ENCODE peak calls at places on chromosomes 2 and 18, in seven cellular contexts. G, S, K, Q, P, Y and J are unnamed samples.

GRCh38 chr2:172299741-172300140 is 127.6 kb upstream of the ITGA6 start:
- DNase-seq in G (no peak), Y (no peak), Q (no peak), S (peak; percentile 89), P (no peak), K (no peak), J (no peak)

GRCh38 chr2:67879586-67880290 is 183.1 kb downstream of the C1D start:
- DNase-seq in P (no peak), S (peak; percentile 80), Y (no peak), K (no peak), Q (no peak), G (peak; percentile 67), J (no peak)

GRCh38 chr2:97068074-97068473 is 26.6 kb downstream of the FAHD2B start:
- DNase-seq in S (no peak), Q (no peak), P (no peak), K (no peak), Y (no peak), G (no peak), J (no peak)

GRCh38 chr2:8531481-8531880 is 150.4 kb upstream of the ID2 start:
- DNase-seq in S (no peak), Y (no peak), G (no peak), K (no peak), P (no peak), Q (no peak), J (no peak)

GRCh38 chr18:13276530-13277520 is 58.3 kb downstream of the LDLRAD4 start:
- DNase-seq in Y (no peak), K (no peak), G (no peak), P (no peak), S (no peak), Q (no peak), J (no peak)

GRCh38 chr2:226515344-226516055 is 284.1 kb downstream of the IRS1 start:
- DNase-seq in P (no peak), K (no peak), Y (no peak), S (peak; percentile 85), Q (no peak), G (peak; percentile 55), J (no peak)

GRCh38 chr18:13562494-13563029 is 163.8 kb downstream of the FAM210A start:
- DNase-seq in G (no peak), Y (no peak), P (no peak), Q (no peak), K (no peak), S (no peak), J (no peak)

GRCh38 chr18:47832348-47832747 is 98.1 kb downstream of the SMAD2 start:
- DNase-seq in Y (no peak), G (no peak), P (no peak), S (no peak), Q (no peak), K (no peak), J (no peak)

GRCh38 chr18:47863041-47863440 is 67.4 kb downstream of the SMAD2 start:
- DNase-seq in G (no peak), P (no peak), Y (no peak), K (no peak), S (no peak), Q (peak; percentile 66), J (no peak)

GRCh38 chr2:144374163-144374661 is 145.7 kb downstream of the ZEB2 start:
- DNase-seq in P (no peak), Q (no peak), G (no peak), Y (no peak), K (no peak), S (peak; percentile 53), J (no peak)

GRCh38 chr2:39156107-39156506 is 35.3 kb upstream of the SOS1 start:
- DNase-seq in G (no peak), Y (no peak), P (no peak), K (no peak), Q (no peak), S (peak; percentile 68), J (no peak)

GRCh38 chr2:223846524-223846923 is 9.1 kb upstream of the AP1S3 start:
- DNase-seq in K (no peak), S (peak; percentile 64), G (peak; percentile 82), P (peak; percentile 33), Y (no peak), Q (no peak), J (no peak)

GRCh38 chr2:109448946-109449788 is 164.6 kb downstream of the SEPTIN10 start:
- DNase-seq in G (no peak), Y (no peak), S (peak; percentile 6), K (peak; percentile 46), P (peak; percentile 30), Q (peak; percentile 71), J (no peak)

GRCh38 chr18:2948038-2948437 is 64.9 kb downstream of the LPIN2 start:
- DNase-seq in G (peak; percentile 24), P (no peak), Y (no peak), Q (no peak), K (no peak), S (peak; percentile 65), J (no peak)

GRCh38 chr18:10660485-10660884 is 134.7 kb downstream of the NAPG start:
- DNase-seq in P (no peak), Q (peak; percentile 67), S (peak; percentile 83), G (peak; percentile 25), Y (no peak), K (no peak), J (no peak)

GRCh38 chr2:127058656-127059252 is 48.2 kb downstream of the BIN1 start:
- DNase-seq in S (no peak), G (no peak), Y (no peak), K (no peak), Q (no peak), P (no peak), J (no peak)

GRCh38 chr18:77123313-77124231 is 9.0 kb downstream of the MBP start:
- DNase-seq in G (no peak), P (no peak), K (peak; percentile 19), S (no peak), Q (no peak), Y (no peak), J (no peak)

GRCh38 chr2:178865537-178865936 is 58.3 kb upstream of the TTN start:
- DNase-seq in G (no peak), K (no peak), Y (no peak), S (peak; percentile 37), P (no peak), Q (no peak), J (no peak)

GRCh38 chr2:168294409-168294808 is 47.0 kb upstream of the STK39 start:
- DNase-seq in P (no peak), S (no peak), Q (no peak), G (no peak), K (no peak), Y (no peak), J (no peak)

GRCh38 chr2:128477891-128478290 is 159.2 kb upstream of the HS6ST1 start:
- DNase-seq in P (no peak), S (no peak), G (no peak), Y (no peak), Q (peak; percentile 33), K (no peak), J (no peak)

GRCh38 chr2:57050007-57050406 is 866.2 kb downstream of the CCDC85A start:
- DNase-seq in G (no peak), P (no peak), Q (no peak), Y (no peak), K (no peak), S (no peak), J (no peak)

GRCh38 chr2:3459185-3460015 is 59.9 kb downstream of the ADI1 start:
- DNase-seq in Y (no peak), Q (peak; percentile 51), S (no peak), G (no peak), K (no peak), P (no peak), J (no peak)

GRCh38 chr18:48877941-48878340 is 72.8 kb downstream of the SMAD7 start:
- DNase-seq in S (no peak), P (no peak), Y (no peak), K (peak; percentile 13), Q (no peak), G (no peak), J (no peak)

GRCh38 chr2:190470256-190470826 is 62.2 kb downstream of the MFSD6 start:
- DNase-seq in K (no peak), G (no peak), Q (no peak), Y (no peak), P (no peak), S (no peak), J (no peak)

GRCh38 chr18:25168011-25168410 is 184.0 kb downstream of the ZNF521 start:
- DNase-seq in P (no peak), Q (no peak), K (no peak), G (no peak), S (no peak), Y (peak; percentile 12), J (no peak)

GRCh38 chr18:25166113-25166512 is 185.9 kb downstream of the ZNF521 start:
- DNase-seq in Y (no peak), S (no peak), Q (no peak), P (no peak), G (no peak), K (no peak), J (no peak)

GRCh38 chr18:25164211-25164836 is 187.6 kb downstream of the ZNF521 start:
- DNase-seq in P (no peak), Q (no peak), Y (no peak), S (no peak), G (no peak), K (no peak), J (no peak)

GRCh38 chr18:25169701-25170100 is 182.3 kb downstream of the ZNF521 start:
- DNase-seq in Y (no peak), K (no peak), S (peak; percentile 28), Q (no peak), G (no peak), P (no peak), J (no peak)

GRCh38 chr18:25164837-25165791 is 186.9 kb downstream of the ZNF521 start:
- DNase-seq in S (peak; percentile 28), Y (peak; percentile 24), K (no peak), Q (no peak), P (no peak), G (peak; percentile 16), J (no peak)
- TF ChIP-seq CTCF in S (no peak), Y (no peak), K (no peak), Q (no peak), P (no peak), G (no peak), J (no peak)

GRCh38 chr2:107932986-107933385 is 53.3 kb upstream of the SLC5A7 start:
- DNase-seq in Y (no peak), S (peak; percentile 28), K (no peak), P (no peak), Q (no peak), G (no peak), J (no peak)
- TF ChIP-seq CTCF in Y (peak; percentile 54), S (peak; percentile 42), K (no peak), P (peak; percentile 32), Q (peak; percentile 31), G (peak; percentile 16), J (peak; percentile 66)

DNA sequence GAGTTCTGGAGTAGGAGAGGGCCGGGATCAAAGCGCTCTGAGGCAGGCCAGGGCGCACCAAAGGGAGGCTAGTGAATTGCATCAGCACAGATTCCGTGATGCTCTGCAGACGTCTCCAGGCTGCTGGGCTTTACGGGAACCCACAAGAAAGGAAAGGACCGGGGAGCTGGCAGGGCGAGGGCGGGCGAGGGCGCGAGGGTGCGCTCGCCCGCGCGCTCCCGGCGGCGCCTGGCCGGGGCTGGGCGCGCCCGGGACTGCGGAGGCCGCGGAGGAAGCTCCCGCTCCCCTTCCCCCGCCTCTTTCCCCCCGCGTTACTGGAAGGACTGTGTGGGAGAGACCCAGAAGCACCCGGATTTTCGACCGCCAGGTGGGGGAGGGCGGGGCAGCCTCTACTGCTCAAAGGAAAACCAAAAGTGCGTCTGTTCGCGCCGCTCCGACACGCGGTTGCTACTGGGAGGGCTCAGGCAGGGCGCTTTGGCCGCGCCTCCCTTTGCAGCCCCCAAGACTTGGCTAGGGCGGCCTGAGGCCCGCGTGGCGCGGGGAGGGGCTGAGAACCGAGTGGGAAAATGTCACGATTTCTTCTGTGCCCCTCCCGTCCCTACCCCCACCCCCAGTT is 2.3 kb upstream of the FOSL2 start:
- DNase-seq in P (peak; percentile 84), Q (peak; percentile 95), S (peak; percentile 93), K (peak; percentile 92), Y (peak; percentile 66), G (peak; percentile 87), J (peak; percentile 54)
- TF ChIP-seq CTCF in P (no peak), Q (peak; percentile 4), S (peak; percentile 5), K (no peak), Y (no peak), G (no peak), J (no peak)

GRCh38 chr2:213806125-213806726 is 522.0 kb downstream of the SPAG16 start:
- DNase-seq in K (no peak), P (no peak), Q (no peak), G (no peak), S (peak; percentile 48), Y (no peak), J (no peak)
- TF ChIP-seq CTCF in K (no peak), P (peak; percentile 84), Q (peak; percentile 4), G (peak; percentile 12), S (peak; percentile 24), Y (peak; percentile 24), J (peak; percentile 50)